ENCODE peak calls at places on chromosomes 4 and X, in five cellular contexts. I is bronchial epithelial cell, M is heart left ventricle, N is tibial artery, S is IMR-90. C is an unnamed sample.

GRCh38 chr4:80036949-80037348 is 36.1 kb downstream of the ANTXR2 start:
- DNase-seq in I (no peak), M (no peak), N (no peak), S (peak; percentile 77), C (peak; percentile 91)

GRCh38 chrX:152220612-152221011 is 82.2 kb upstream of the MAGEA10 start:
- DNase-seq in I (peak; percentile 65), M (no peak), N (no peak), S (no peak), C (no peak)

GRCh38 chrX:152072236-152072635 is 66.1 kb downstream of the MAGEA10 start:
- DNase-seq in I (peak; percentile 81), M (peak; percentile 7), N (no peak), S (peak; percentile 0), C (peak; percentile 71)

GRCh38 chrX:72576161-72576896 is 3.7 kb upstream of the HDAC8 start:
- DNase-seq in I (peak; percentile 81), M (no peak), N (no peak), S (peak; percentile 52), C (peak; percentile 43)

GRCh38 chr4:17763931-17764330 is 17.5 kb downstream of the FAM184B start:
- DNase-seq in I (no peak), M (no peak), N (no peak), S (no peak), C (no peak)

GRCh38 chr4:7655549-7656243 is 221.0 kb upstream of the PSAPL1 start:
- DNase-seq in I (no peak), M (peak; percentile 57), N (no peak), S (no peak), C (no peak)

GRCh38 chrX:38654302-38654701 is 93.0 kb downstream of the TSPAN7 start:
- DNase-seq in I (peak; percentile 39), M (no peak), N (no peak), S (peak; percentile 14), C (peak; percentile 14)

GRCh38 chr4:173257732-173258717 is 76.1 kb downstream of the HMGB2 start:
- DNase-seq in I (peak; percentile 59), M (peak; percentile 65), N (peak; percentile 72), S (peak; percentile 74), C (peak; percentile 67)

GRCh38 chrX:57929373-57929772 is 19.1 kb upstream of the ZXDA start:
- DNase-seq in I (peak; percentile 37), M (no peak), N (no peak), S (peak; percentile 27), C (peak; percentile 36)

GRCh38 chrX:115690554-115691216 is 129.7 kb downstream of the PLS3 start:
- DNase-seq in I (peak; percentile 70), M (no peak), N (peak; percentile 62), S (peak; percentile 79), C (peak; percentile 83)

GRCh38 chrX:139203681-139204575 is 326.6 kb upstream of the F9 start:
- DNase-seq in I (no peak), M (no peak), N (no peak), S (no peak), C (peak; percentile 27)

GRCh38 chr4:73252001-73252400 is 6.6 kb downstream of the ANKRD17 start:
- DNase-seq in I (no peak), M (no peak), N (no peak), S (peak; percentile 23), C (peak; percentile 15)

GRCh38 chrX:45172890-45173289 is 27.8 kb downstream of the DIPK2B start:
- DNase-seq in I (peak; percentile 84), M (no peak), N (no peak), S (peak; percentile 54), C (peak; percentile 30)

GRCh38 chr4:38243385-38244053 is 283.3 kb downstream of the PTTG2 start:
- DNase-seq in I (no peak), M (no peak), N (no peak), S (peak; percentile 1), C (no peak)

GRCh38 chr4:158884280-158884679 is 115.5 kb downstream of the FNIP2 start:
- DNase-seq in I (no peak), M (no peak), N (no peak), S (no peak), C (peak; percentile 14)

GRCh38 chr4:2497931-2498330 is 29.0 kb downstream of the RNF4 start:
- DNase-seq in I (no peak), M (no peak), N (no peak), S (no peak), C (no peak)
- TF ChIP-seq CTCF in I (no peak), M (no peak), N (no peak), S (no peak), C (no peak)

DNA sequence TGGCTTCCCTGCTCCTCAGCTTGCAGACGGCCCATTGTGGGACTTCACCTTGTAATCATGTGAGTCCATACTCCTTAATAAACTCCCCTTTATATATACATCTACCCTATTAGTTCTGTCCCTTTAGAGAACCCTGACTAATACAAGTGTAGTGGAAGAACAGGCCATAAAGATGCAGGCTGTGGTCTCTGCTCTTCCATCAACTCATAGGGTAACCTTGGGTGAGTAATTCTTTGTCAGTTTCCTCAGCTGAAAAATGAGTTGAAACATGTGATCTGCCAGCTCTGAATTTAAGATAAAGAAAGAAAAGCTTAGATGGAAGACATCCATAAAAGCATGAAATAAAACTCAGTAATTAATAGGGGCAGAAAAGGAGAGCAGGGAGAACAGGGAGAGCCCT is 103.6 kb downstream of the ENOX2 start:
- DNase-seq in I (peak; percentile 70), M (no peak), N (no peak), S (peak; percentile 32), C (peak; percentile 17)
- H3K4me3 ChIP-seq in I (no peak overlapping the region), M (no peak overlapping the region), N (no peak overlapping the region), S (no peak overlapping the region), C (no peak overlapping the region)

DNA sequence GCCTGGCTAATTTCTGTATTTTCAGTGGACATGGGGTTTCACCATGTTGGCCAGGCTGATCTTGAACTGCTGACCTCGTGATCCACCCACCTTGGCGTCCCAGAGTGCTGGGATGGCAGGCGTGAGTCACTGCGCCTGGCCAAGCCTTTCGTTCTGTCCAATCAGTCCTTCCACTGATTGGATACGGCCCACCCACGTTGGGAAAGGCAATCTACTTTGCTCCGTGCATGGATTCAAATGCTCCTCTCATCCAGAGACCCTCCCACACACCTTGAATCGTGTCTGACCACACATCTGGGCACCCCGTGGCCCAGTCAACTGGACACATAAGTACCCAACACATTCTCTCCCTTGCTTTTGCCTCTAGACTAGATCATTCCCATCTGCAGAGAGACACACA is 74.9 kb downstream of the CRLF2 start:
- DNase-seq in I (no peak), M (no peak), N (peak; percentile 40), S (no peak), C (no peak)
- TF ChIP-seq CTCF in I (no peak), M (no peak), N (no peak), S (no peak), C (no peak)

DNA sequence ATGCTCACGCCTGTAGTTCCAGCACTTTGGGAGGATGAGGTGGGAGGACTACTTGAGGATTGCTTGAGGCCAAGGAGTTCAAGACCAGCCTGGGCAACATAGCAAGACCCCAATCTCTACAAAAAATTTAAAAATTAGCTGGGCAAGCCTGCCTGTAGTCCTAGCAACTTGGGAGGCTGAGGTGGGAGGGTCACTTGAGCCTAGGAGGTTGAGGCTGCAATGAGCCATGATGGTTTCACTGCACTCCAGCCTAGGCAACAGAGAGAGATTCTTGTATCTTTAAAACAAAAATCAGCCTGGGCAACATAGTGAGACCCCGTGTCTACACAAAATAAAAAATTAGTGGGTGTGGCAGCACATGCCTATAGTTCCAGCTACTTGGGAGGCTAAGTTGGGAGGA is 1.9 kb downstream of the ZNF41 start:
- DNase-seq in I (no peak), M (no peak), N (no peak), S (no peak), C (no peak)
- H3K4me3 ChIP-seq in I (no peak overlapping the region), M (no peak overlapping the region), N (no peak overlapping the region), S (no peak overlapping the region), C (no peak overlapping the region)

GRCh38 chrX:125439194-125439849 is 119.7 kb downstream of the TEX13C start:
- DNase-seq in I (no peak), M (no peak), N (no peak), S (no peak), C (no peak)

GRCh38 chrX:125436855-125437254 is 117.2 kb downstream of the TEX13C start:
- DNase-seq in I (peak; percentile 3), M (no peak), N (no peak), S (no peak), C (no peak)
- TF ChIP-seq CTCF in I (peak; percentile 19), M (no peak), N (peak; percentile 19), S (peak; percentile 12), C (no peak)

GRCh38 chr4:110631582-110632505 is 9.0 kb upstream of the PITX2 start:
- DNase-seq in I (peak; percentile 58), M (no peak), N (no peak), S (peak; percentile 84), C (peak; percentile 70)
- H3K4me3 ChIP-seq in I (peak overlapping the region; percentile 21), M (peak overlapping the region; percentile 22), N (peak overlapping the region; percentile 23), S (peak overlapping the region; percentile 34), C (peak overlapping the region; percentile 20)

DNA sequence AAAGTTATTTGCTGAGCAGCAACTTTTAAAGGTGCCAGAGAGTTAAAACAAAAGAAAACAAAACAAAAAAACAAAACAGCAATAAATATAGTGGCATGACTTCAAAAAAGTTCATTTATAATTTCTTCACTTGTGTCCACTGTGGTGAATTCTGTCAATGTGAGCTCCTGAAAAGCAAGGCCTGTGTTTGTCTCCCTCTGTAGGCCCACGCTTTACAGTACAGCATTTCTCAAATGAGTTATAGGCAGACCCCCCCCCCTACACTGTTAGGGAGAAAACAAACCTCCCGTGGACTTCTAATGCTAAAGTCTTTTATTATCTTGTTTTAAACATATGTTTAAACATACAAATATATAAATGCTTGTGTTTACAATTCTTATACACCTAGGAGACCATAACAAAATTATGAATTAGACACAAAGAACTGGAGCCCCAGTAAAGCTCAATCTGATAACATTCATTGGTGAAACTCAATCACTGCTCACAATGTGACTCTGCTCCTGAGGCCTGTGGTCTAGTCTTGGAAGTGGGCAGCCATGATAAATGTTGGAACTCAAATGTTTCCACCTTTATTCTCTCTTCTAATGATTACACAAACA is 47.0 kb upstream of the SCOC start:
- DNase-seq in I (peak; percentile 46), M (no peak), N (no peak), S (peak; percentile 65), C (peak; percentile 60)
- TF ChIP-seq CTCF in I (peak; percentile 60), M (peak; percentile 71), N (peak; percentile 67), S (peak; percentile 74), C (peak; percentile 87)

GRCh38 chr4:39970559-39971270 is 7.0 kb downstream of the PDS5A start:
- DNase-seq in I (peak; percentile 61), M (no peak), N (no peak), S (no peak), C (no peak)
- H3K4me3 ChIP-seq in I (no peak overlapping the region), M (no peak overlapping the region), N (no peak overlapping the region), S (no peak overlapping the region), C (no peak overlapping the region)